ENCODE peak calls at places on chromosomes 11 and 22, in four cellular contexts. G is PC-3, Z is IMR-90, B is WTC11. D is an unnamed sample.
A peak's percentile ranks its signal among the peaks of the same experiment; 100 is the strongest.

GRCh38 chr11:33829430-33830141 is 55.3 kb upstream of the FBXO3 start:
- DNase-seq in G (peak; percentile 83), Z (peak; percentile 74), B (peak; percentile 65), D (peak; percentile 82)

GRCh38 chr11:117414724-117415123 is 87.1 kb downstream of the CEP164 start:
- DNase-seq in G (no peak), Z (no peak), B (no peak), D (no peak)

GRCh38 chr22:41504397-41504796 is 35.5 kb downstream of the ACO2 start:
- DNase-seq in G (no peak), Z (no peak), B (no peak), D (peak; percentile 83)

GRCh38 chr11:67416416-67417335 is 1.2 kb downstream of the CARNS1 start:
- DNase-seq in G (peak; percentile 34), Z (no peak), B (no peak), D (no peak)

GRCh38 chr22:35183917-35184316 is 73.4 kb upstream of the HMGXB4 start:
- DNase-seq in G (no peak), Z (no peak), B (no peak), D (no peak)

GRCh38 chr11:127627629-127628462 is 627.3 kb upstream of the KIRREL3 start:
- DNase-seq in G (no peak), Z (peak; percentile 4), B (no peak), D (peak; percentile 9)

GRCh38 chr11:7672960-7673723 is at the start of gene CYB5R2:
- DNase-seq in G (no peak), Z (peak; percentile 5), B (peak; percentile 76), D (peak; percentile 53)

GRCh38 chr22:30876221-30876751 is 92.3 kb downstream of the MORC2 start:
- DNase-seq in G (no peak), Z (no peak), B (peak; percentile 8), D (no peak)

GRCh38 chr11:92324890-92325289 is 100.3 kb downstream of the FAT3 start:
- DNase-seq in G (no peak), Z (no peak), B (no peak), D (no peak)

GRCh38 chr11:26522912-26523610 is 49.0 kb downstream of the MUC15 start:
- DNase-seq in G (peak; percentile 45), Z (peak; percentile 6), B (peak; percentile 31), D (peak; percentile 32)

GRCh38 chr11:95849087-95849825 is 59.0 kb downstream of the CEP57 start:
- DNase-seq in G (peak; percentile 88), Z (peak; percentile 82), B (peak; percentile 30), D (peak; percentile 85)

GRCh38 chr11:57426754-57427691 is at the start of gene SLC43A3:
- DNase-seq in G (peak; percentile 88), Z (peak; percentile 82), B (peak; percentile 73), D (peak; percentile 96)

GRCh38 chr11:61026121-61027031 is 54.9 kb downstream of the CD6 start:
- DNase-seq in G (no peak), Z (no peak), B (no peak), D (no peak)

GRCh38 chr11:19453893-19454292 is 213.1 kb upstream of the E2F8 start:
- DNase-seq in G (peak; percentile 61), Z (peak; percentile 5), B (no peak), D (peak; percentile 98)

GRCh38 chr22:46830001-46830715 is 67.7 kb downstream of the TBC1D22A start:
- DNase-seq in G (peak; percentile 84), Z (peak; percentile 52), B (no peak), D (peak; percentile 53)

GRCh38 chr11:87425943-87426342 is 388.2 kb downstream of the TMEM135 start:
- DNase-seq in G (peak; percentile 55), Z (peak; percentile 62), B (no peak), D (peak; percentile 25)

GRCh38 chr11:10858505-10859360 is 880 bp upstream of the ZBED5 start:
- DNase-seq in G (peak; percentile 46), Z (peak; percentile 19), B (peak; percentile 79), D (no peak)

GRCh38 chr11:121109916-121110656 is 9.0 kb downstream of the TECTA start:
- DNase-seq in G (no peak), Z (no peak), B (no peak), D (no peak)

GRCh38 chr11:12180257-12181205 is 70.1 kb downstream of the MICAL2 start:
- DNase-seq in G (no peak), Z (no peak), B (no peak), D (peak; percentile 69)

GRCh38 chr22:47143249-47143938 is 380.9 kb downstream of the TBC1D22A start:
- DNase-seq in G (no peak), Z (no peak), B (no peak), D (no peak)

GRCh38 chr11:119532551-119532950 is 109.6 kb upstream of the THY1 start:
- DNase-seq in G (no peak), Z (no peak), B (no peak), D (no peak)

GRCh38 chr22:29520851-29521250 is 32.7 kb downstream of the THOC5 start:
- DNase-seq in G (peak; percentile 10), Z (peak; percentile 91), B (no peak), D (peak; percentile 81)

GRCh38 chr22:32106930-32107329 is 52.2 kb downstream of the C22orf42 start:
- DNase-seq in G (peak; percentile 36), Z (no peak), B (peak; percentile 68), D (peak; percentile 12)

GRCh38 chr11:47856186-47856585 is 8.0 kb upstream of the NUP160 start:
- DNase-seq in G (no peak), Z (peak; percentile 58), B (no peak), D (no peak)

GRCh38 chr11:118883368-118884071 is at the start of gene CXCR5:
- DNase-seq in G (no peak), Z (peak; percentile 35), B (no peak), D (no peak)

GRCh38 chr22:31241200-31241599 is 29.1 kb downstream of the LIMK2 start:
- DNase-seq in G (no peak), Z (peak; percentile 26), B (no peak), D (no peak)

GRCh38 chr22:35597692-35598395 is 19.3 kb downstream of the MB start:
- DNase-seq in G (no peak), Z (no peak), B (no peak), D (no peak)

GRCh38 chr11:80240245-80240644 is 799.4 kb upstream of the TENM4 start:
- DNase-seq in G (peak; percentile 41), Z (no peak), B (no peak), D (no peak)

GRCh38 chr22:45164217-45165123 is 745 bp downstream of the NUP50 start:
- DNase-seq in G (no peak), Z (no peak), B (peak; percentile 36), D (no peak)

GRCh38 chr11:66080055-66080817 is 10.2 kb downstream of the PACS1 start:
- DNase-seq in G (peak; percentile 87), Z (peak; percentile 82), B (no peak), D (peak; percentile 90)

GRCh38 chr22:20436309-20437252 is 1.0 kb downstream of the SCARF2 start:
- DNase-seq in G (no peak), Z (peak; percentile 30), B (peak; percentile 70), D (peak; percentile 55)

GRCh38 chr11:58075781-58076180 is 45.0 kb downstream of the OR6Q1 start:
- DNase-seq in G (peak; percentile 58), Z (peak; percentile 79), B (no peak), D (no peak)

GRCh38 chr11:15927866-15928217 is 428.5 kb downstream of the SOX6 start:
- DNase-seq in G (no peak), Z (no peak), B (no peak), D (no peak)

GRCh38 chr22:37260939-37261338 is 16.9 kb upstream of the RAC2 start:
- DNase-seq in G (peak; percentile 57), Z (peak; percentile 51), B (peak; percentile 74), D (peak; percentile 71)

DNA sequence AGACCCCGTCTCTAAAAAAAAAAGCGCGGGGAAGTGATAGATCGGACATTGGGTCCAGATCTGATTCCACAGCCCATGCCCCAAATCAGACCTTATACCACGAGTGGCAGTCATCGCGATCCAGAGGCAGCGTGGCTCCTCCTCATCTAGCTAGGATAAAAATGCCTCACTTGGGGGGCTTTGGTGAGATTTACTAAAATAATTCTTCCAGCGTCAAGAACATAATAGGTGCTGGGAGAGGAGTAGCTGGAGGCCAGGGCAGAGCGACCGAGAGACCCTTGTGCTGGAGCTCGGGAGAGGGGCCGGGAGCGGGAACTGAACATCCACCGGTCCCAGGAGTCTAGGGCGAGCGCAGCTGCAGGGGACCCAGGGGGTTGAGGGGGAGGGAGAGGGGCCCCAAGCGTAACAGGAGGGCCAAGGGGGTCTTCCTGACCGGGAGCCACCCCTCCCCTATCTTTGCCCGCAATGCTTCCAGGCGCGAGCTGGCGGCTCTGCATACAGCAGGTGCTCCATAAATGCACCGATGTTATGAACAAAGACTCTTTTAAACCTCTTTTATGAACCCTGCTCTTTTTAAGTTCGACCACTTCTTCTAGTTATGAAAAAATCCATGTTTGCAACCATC is 823 bp upstream of the CPT1A start:
- DNase-seq in G (no peak), Z (no peak), B (no peak), D (no peak)
- TF ChIP-seq CTCF in G (no peak), Z (no peak), B (no peak), D (no peak)

GRCh38 chr11:44998051-44998450 is 47.4 kb upstream of the TP53I11 start:
- DNase-seq in G (no peak), Z (no peak), B (no peak), D (no peak)
- TF ChIP-seq CTCF in G (no peak), Z (no peak), B (no peak), D (no peak)

GRCh38 chr11:77557553-77557952 is 32.2 kb upstream of the AQP11 start:
- DNase-seq in G (peak; percentile 57), Z (peak; percentile 9), B (peak; percentile 53), D (no peak)
- TF ChIP-seq CTCF in G (peak; percentile 64), Z (no peak), B (no peak), D (no peak)

GRCh38 chr22:39283312-39284141 is 35.9 kb downstream of the RPL3 start:
- DNase-seq in G (no peak), Z (peak; percentile 26), B (no peak), D (peak; percentile 74)
- TF ChIP-seq CTCF in G (no peak), Z (no peak), B (no peak), D (no peak)

DNA sequence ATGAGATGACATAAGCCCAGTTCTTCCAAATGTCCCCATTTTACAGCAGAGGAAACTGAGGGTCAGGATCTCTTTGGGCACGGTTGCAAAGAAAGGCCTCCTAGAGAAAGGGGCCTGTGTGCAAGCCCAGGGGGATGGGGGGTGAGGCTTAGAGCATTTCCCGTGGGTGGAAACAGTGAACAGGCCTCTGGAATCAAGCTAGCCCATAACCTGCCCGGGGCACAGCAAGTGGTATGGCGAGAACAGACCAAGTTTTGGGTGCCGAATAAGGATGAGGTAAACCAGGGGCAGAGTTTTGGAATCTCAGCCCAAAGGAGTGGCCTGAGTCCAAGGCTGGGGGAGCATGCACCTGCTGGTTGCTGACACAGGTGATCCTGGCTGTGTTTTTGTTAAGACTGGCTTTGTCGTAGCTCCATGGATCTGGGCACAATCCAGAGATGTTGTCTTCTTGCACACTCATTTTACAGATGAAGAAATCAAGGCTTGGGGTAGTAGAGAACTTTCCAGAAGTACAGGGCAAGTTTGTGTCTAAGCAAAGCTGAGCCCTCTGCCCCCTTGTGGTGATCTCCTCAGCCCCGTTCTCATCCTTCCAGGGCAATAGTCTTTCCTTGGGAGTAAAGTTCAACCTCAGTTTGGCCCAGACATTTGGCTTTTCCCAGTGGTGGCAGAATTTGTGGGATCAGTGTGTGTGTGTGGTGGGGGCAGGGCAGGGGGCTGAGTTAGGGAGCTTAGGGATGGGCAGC is 53.5 kb upstream of the MYEOV start:
- DNase-seq in G (peak; percentile 56), Z (peak; percentile 14), B (no peak), D (peak; percentile 45)
- TF ChIP-seq CTCF in G (peak; percentile 75), Z (peak; percentile 40), B (peak; percentile 12), D (peak; percentile 59)

GRCh38 chr22:22171357-22172218 is 73.0 kb upstream of the VPREB1 start:
- DNase-seq in G (peak; percentile 44), Z (no peak), B (peak; percentile 64), D (no peak)
- TF ChIP-seq CTCF in G (peak; percentile 53), Z (peak; percentile 9), B (peak; percentile 39), D (peak; percentile 55)